ENCODE peak calls at places on chromosome 6, in four cellular contexts. T is cardiac fibroblast, I is activated T-cell treated with anti-CD3 and anti-CD28 coated beads for 1 hour, N is caudate nucleus. O is an unnamed sample.

GRCh38 chr6:11711644-11711993 is 67.0 kb downstream of the ADTRP start:
- DNase-seq in T (no peak), I (no peak), N (no peak), O (no peak)

GRCh38 chr6:134247271-134247833 is 70.6 kb downstream of the SGK1 start:
- DNase-seq in T (no peak), I (peak), N (no peak), O (no peak)

GRCh38 chr6:706161-706560 is 13.2 kb upstream of the EXOC2 start:
- DNase-seq in T (no peak), I (no peak), N (no peak), O (no peak)

GRCh38 chr6:10763006-10763405 is 15.4 kb downstream of the TMEM14B start:
- DNase-seq in T (peak), I (no peak), N (no peak), O (no peak)

GRCh38 chr6:11974089-11974488 is 38.0 kb upstream of the HIVEP1 start:
- DNase-seq in T (peak), I (no peak), N (no peak), O (no peak)

GRCh38 chr6:71419217-71419953 is 130.8 kb downstream of the OGFRL1 start:
- DNase-seq in T (peak), I (no peak), N (no peak), O (no peak)

GRCh38 chr6:155895641-155896040 is 440.0 kb upstream of the NOX3 start:
- DNase-seq in T (no peak), I (no peak), N (no peak), O (no peak)

GRCh38 chr6:52403627-52404026 is 16.5 kb upstream of the EFHC1 start:
- DNase-seq in T (peak), I (no peak), N (no peak), O (peak)

GRCh38 chr6:114210467-114210866 is 132.4 kb downstream of the HS3ST5 start:
- DNase-seq in T (no peak), I (no peak), N (no peak), O (no peak)

GRCh38 chr6:118660218-118660569 is 8.8 kb upstream of the CEP85L start:
- DNase-seq in T (peak), I (peak), N (no peak), O (peak)

GRCh38 chr6:140174509-140174908 is 800.1 kb upstream of the CITED2 start:
- DNase-seq in T (peak), I (no peak), N (no peak), O (no peak)

GRCh38 chr6:141874930-141875602 is 257.7 kb upstream of the GJE1 start:
- DNase-seq in T (peak), I (no peak), N (no peak), O (no peak)

GRCh38 chr6:56570434-56571359 is 72.0 kb downstream of the DST start:
- DNase-seq in T (peak), I (no peak), N (no peak), O (peak)

GRCh38 chr6:89966250-89966588 is 72.0 kb downstream of the GJA10 start:
- DNase-seq in T (no peak), I (no peak), N (no peak), O (no peak)

GRCh38 chr6:164252952-164253351 is 838.4 kb downstream of the QKI start:
- DNase-seq in T (peak), I (no peak), N (no peak), O (no peak)

GRCh38 chr6:123794190-123794589 is 9.5 kb upstream of the NKAIN2 start:
- DNase-seq in T (no peak), I (no peak), N (no peak), O (no peak)